ENCODE peak calls at places on chromosome 18, in eight cellular contexts. One of them, this sample, is unnamed.

GRCh38 chr18:3710712-3711269 is 260.8 kb downstream of the TGIF1 start:
- DNase-seq in IMR-90: no peak
- DNase-seq in GM23338: no peak
- DNase-seq in Right ventricle myocardium superior: peak
- DNase-seq in AG09309: no peak
- DNase-seq in EH: peak
- DNase-seq in NCI-H1092 treated with DMSO at 0.1 percent for 48 hours: peak
- DNase-seq in cardiac fibroblast: no peak
- DNase-seq in this sample: peak

GRCh38 chr18:74248189-74248975 is 43.4 kb downstream of the CYB5A start:
- DNase-seq in cardiac fibroblast: no peak
- DNase-seq in EH: no peak
- DNase-seq in GM23338: no peak
- DNase-seq in AG09309: no peak
- DNase-seq in Right ventricle myocardium superior: no peak
- DNase-seq in NCI-H1092 treated with DMSO at 0.1 percent for 48 hours: no peak
- DNase-seq in IMR-90: no peak
- DNase-seq in this sample: no peak

GRCh38 chr18:31042391-31043181 is at the start of gene DSC3:
- DNase-seq in NCI-H1092 treated with DMSO at 0.1 percent for 48 hours: no peak
- DNase-seq in EH: no peak
- DNase-seq in cardiac fibroblast: peak
- DNase-seq in AG09309: no peak
- DNase-seq in IMR-90: no peak
- DNase-seq in GM23338: peak
- DNase-seq in Right ventricle myocardium superior: peak
- DNase-seq in this sample: peak

GRCh38 chr18:22673182-22673862 is 255.6 kb upstream of the CTAGE1 start:
- DNase-seq in cardiac fibroblast: no peak
- DNase-seq in NCI-H1092 treated with DMSO at 0.1 percent for 48 hours: no peak
- DNase-seq in AG09309: no peak
- DNase-seq in Right ventricle myocardium superior: no peak
- DNase-seq in EH: no peak
- DNase-seq in GM23338: no peak
- DNase-seq in IMR-90: no peak
- DNase-seq in this sample: no peak

GRCh38 chr18:33821503-33821902 is 243.5 kb downstream of the ASXL3 start:
- DNase-seq in cardiac fibroblast: peak
- DNase-seq in NCI-H1092 treated with DMSO at 0.1 percent for 48 hours: no peak
- DNase-seq in IMR-90: peak
- DNase-seq in AG09309: no peak
- DNase-seq in EH: no peak
- DNase-seq in GM23338: no peak
- DNase-seq in Right ventricle myocardium superior: no peak
- DNase-seq in this sample: no peak

GRCh38 chr18:62586781-62587487 is 64.1 kb downstream of the ZCCHC2 start:
- DNase-seq in NCI-H1092 treated with DMSO at 0.1 percent for 48 hours: no peak
- DNase-seq in cardiac fibroblast: no peak
- DNase-seq in GM23338: no peak
- DNase-seq in IMR-90: no peak
- DNase-seq in EH: no peak
- DNase-seq in Right ventricle myocardium superior: no peak
- DNase-seq in AG09309: no peak
- DNase-seq in this sample: no peak

GRCh38 chr18:46095532-46095931 is 2.6 kb downstream of the ATP5F1A start:
- DNase-seq in Right ventricle myocardium superior: no peak
- DNase-seq in IMR-90: no peak
- DNase-seq in GM23338: no peak
- DNase-seq in NCI-H1092 treated with DMSO at 0.1 percent for 48 hours: no peak
- DNase-seq in EH: no peak
- DNase-seq in AG09309: no peak
- DNase-seq in cardiac fibroblast: no peak
- DNase-seq in this sample: no peak

GRCh38 chr18:76977108-76977621 is 154.8 kb downstream of the ZNF236 start:
- DNase-seq in EH: no peak
- DNase-seq in IMR-90: no peak
- DNase-seq in Right ventricle myocardium superior: no peak
- DNase-seq in NCI-H1092 treated with DMSO at 0.1 percent for 48 hours: peak
- DNase-seq in AG09309: no peak
- DNase-seq in cardiac fibroblast: no peak
- DNase-seq in GM23338: no peak
- DNase-seq in this sample: no peak

GRCh38 chr18:36325846-36326245 is 28.3 kb downstream of the FHOD3 start:
- DNase-seq in EH: no peak
- DNase-seq in IMR-90: no peak
- DNase-seq in AG09309: no peak
- DNase-seq in NCI-H1092 treated with DMSO at 0.1 percent for 48 hours: no peak
- DNase-seq in GM23338: no peak
- DNase-seq in cardiac fibroblast: no peak
- DNase-seq in Right ventricle myocardium superior: no peak
- DNase-seq in this sample: no peak

GRCh38 chr18:36328385-36328858 is 30.9 kb downstream of the FHOD3 start:
- DNase-seq in EH: peak
- DNase-seq in GM23338: no peak
- DNase-seq in IMR-90: no peak
- DNase-seq in cardiac fibroblast: no peak
- DNase-seq in Right ventricle myocardium superior: no peak
- DNase-seq in AG09309: no peak
- DNase-seq in NCI-H1092 treated with DMSO at 0.1 percent for 48 hours: no peak
- DNase-seq in this sample: no peak

GRCh38 chr18:39406941-39407340 is 1841.3 kb upstream of the CELF4 start:
- DNase-seq in Right ventricle myocardium superior: no peak
- DNase-seq in cardiac fibroblast: no peak
- DNase-seq in NCI-H1092 treated with DMSO at 0.1 percent for 48 hours: no peak
- DNase-seq in AG09309: no peak
- DNase-seq in IMR-90: no peak
- DNase-seq in GM23338: no peak
- DNase-seq in EH: no peak
- DNase-seq in this sample: no peak

GRCh38 chr18:76410033-76410432 is 85.0 kb downstream of the ZNF516 start:
- DNase-seq in GM23338: no peak
- DNase-seq in EH: no peak
- DNase-seq in Right ventricle myocardium superior: no peak
- DNase-seq in IMR-90: no peak
- DNase-seq in AG09309: no peak
- DNase-seq in cardiac fibroblast: no peak
- DNase-seq in NCI-H1092 treated with DMSO at 0.1 percent for 48 hours: no peak
- DNase-seq in this sample: no peak

GRCh38 chr18:59885579-59886163 is 14.1 kb upstream of the PMAIP1 start:
- DNase-seq in EH: peak
- DNase-seq in Right ventricle myocardium superior: no peak
- DNase-seq in IMR-90: peak
- DNase-seq in NCI-H1092 treated with DMSO at 0.1 percent for 48 hours: no peak
- DNase-seq in cardiac fibroblast: peak
- DNase-seq in AG09309: no peak
- DNase-seq in GM23338: no peak
- DNase-seq in this sample: no peak

GRCh38 chr18:57297306-57297705 is 55.1 kb upstream of the ST8SIA3 start:
- DNase-seq in Right ventricle myocardium superior: no peak
- DNase-seq in GM23338: no peak
- DNase-seq in AG09309: no peak
- DNase-seq in IMR-90: no peak
- DNase-seq in cardiac fibroblast: no peak
- DNase-seq in NCI-H1092 treated with DMSO at 0.1 percent for 48 hours: no peak
- DNase-seq in EH: no peak
- DNase-seq in this sample: no peak

GRCh38 chr18:55588001-55588875 is at the start of gene TCF4:
- DNase-seq in cardiac fibroblast: peak
- DNase-seq in Right ventricle myocardium superior: peak
- DNase-seq in AG09309: no peak
- DNase-seq in GM23338: peak
- DNase-seq in NCI-H1092 treated with DMSO at 0.1 percent for 48 hours: peak
- DNase-seq in IMR-90: peak
- DNase-seq in EH: peak
- DNase-seq in this sample: peak

GRCh38 chr18:35072616-35073015 is 31.4 kb downstream of the MAPRE2 start:
- DNase-seq in AG09309: no peak
- DNase-seq in EH: no peak
- DNase-seq in cardiac fibroblast: no peak
- DNase-seq in Right ventricle myocardium superior: no peak
- DNase-seq in NCI-H1092 treated with DMSO at 0.1 percent for 48 hours: no peak
- DNase-seq in IMR-90: no peak
- DNase-seq in GM23338: no peak
- DNase-seq in this sample: no peak

GRCh38 chr18:48031641-48032040 is 101.2 kb upstream of the SMAD2 start:
- DNase-seq in IMR-90: no peak
- DNase-seq in GM23338: no peak
- DNase-seq in cardiac fibroblast: no peak
- DNase-seq in AG09309: no peak
- DNase-seq in NCI-H1092 treated with DMSO at 0.1 percent for 48 hours: no peak
- DNase-seq in EH: no peak
- DNase-seq in Right ventricle myocardium superior: no peak
- DNase-seq in this sample: no peak

GRCh38 chr18:30004977-30005376 is 1037.6 kb downstream of the DSC3 start:
- DNase-seq in GM23338: no peak
- DNase-seq in Right ventricle myocardium superior: no peak
- DNase-seq in EH: no peak
- DNase-seq in IMR-90: no peak
- DNase-seq in NCI-H1092 treated with DMSO at 0.1 percent for 48 hours: no peak
- DNase-seq in cardiac fibroblast: no peak
- DNase-seq in AG09309: no peak
- DNase-seq in this sample: no peak

GRCh38 chr18:57539702-57540101 is 46.8 kb downstream of the FECH start:
- DNase-seq in NCI-H1092 treated with DMSO at 0.1 percent for 48 hours: no peak
- DNase-seq in Right ventricle myocardium superior: no peak
- DNase-seq in IMR-90: no peak
- DNase-seq in cardiac fibroblast: no peak
- DNase-seq in EH: no peak
- DNase-seq in AG09309: no peak
- DNase-seq in GM23338: no peak
- DNase-seq in this sample: no peak

GRCh38 chr18:28041366-28041765 is 135.6 kb downstream of the CDH2 start:
- DNase-seq in Right ventricle myocardium superior: no peak
- DNase-seq in AG09309: peak
- DNase-seq in cardiac fibroblast: peak
- DNase-seq in GM23338: no peak
- DNase-seq in NCI-H1092 treated with DMSO at 0.1 percent for 48 hours: no peak
- DNase-seq in EH: peak
- DNase-seq in IMR-90: peak
- DNase-seq in this sample: no peak

GRCh38 chr18:59691996-59692395 is 5.2 kb downstream of the CCBE1 start:
- DNase-seq in EH: no peak
- DNase-seq in Right ventricle myocardium superior: no peak
- DNase-seq in NCI-H1092 treated with DMSO at 0.1 percent for 48 hours: no peak
- DNase-seq in AG09309: no peak
- DNase-seq in GM23338: no peak
- DNase-seq in cardiac fibroblast: peak
- DNase-seq in IMR-90: peak
- DNase-seq in this sample: no peak

GRCh38 chr18:47719096-47719780 is 211.2 kb downstream of the SMAD2 start:
- DNase-seq in EH: no peak
- DNase-seq in Right ventricle myocardium superior: no peak
- DNase-seq in GM23338: peak
- DNase-seq in NCI-H1092 treated with DMSO at 0.1 percent for 48 hours: no peak
- DNase-seq in cardiac fibroblast: no peak
- DNase-seq in AG09309: no peak
- DNase-seq in IMR-90: no peak
- DNase-seq in this sample: no peak

GRCh38 chr18:28459587-28459986 is 282.7 kb upstream of the CDH2 start:
- DNase-seq in cardiac fibroblast: peak
- DNase-seq in EH: no peak
- DNase-seq in GM23338: no peak
- DNase-seq in AG09309: no peak
- DNase-seq in Right ventricle myocardium superior: no peak
- DNase-seq in NCI-H1092 treated with DMSO at 0.1 percent for 48 hours: no peak
- DNase-seq in IMR-90: no peak
- DNase-seq in this sample: no peak

GRCh38 chr18:3211236-3211992 is 8.4 kb downstream of the MYOM1 start:
- DNase-seq in cardiac fibroblast: peak
- DNase-seq in IMR-90: peak
- DNase-seq in AG09309: no peak
- DNase-seq in EH: peak
- DNase-seq in Right ventricle myocardium superior: no peak
- DNase-seq in GM23338: no peak
- DNase-seq in NCI-H1092 treated with DMSO at 0.1 percent for 48 hours: no peak
- DNase-seq in this sample: no peak

GRCh38 chr18:31723998-31724711 is 36.5 kb downstream of the SLC25A52 start:
- DNase-seq in GM23338: no peak
- DNase-seq in IMR-90: no peak
- DNase-seq in EH: no peak
- DNase-seq in cardiac fibroblast: peak
- DNase-seq in NCI-H1092 treated with DMSO at 0.1 percent for 48 hours: no peak
- DNase-seq in AG09309: no peak
- DNase-seq in Right ventricle myocardium superior: peak
- DNase-seq in this sample: peak

GRCh38 chr18:44178476-44178875 is 502.2 kb upstream of the SETBP1 start:
- DNase-seq in cardiac fibroblast: no peak
- DNase-seq in EH: peak
- DNase-seq in IMR-90: no peak
- DNase-seq in GM23338: no peak
- DNase-seq in Right ventricle myocardium superior: peak
- DNase-seq in AG09309: no peak
- DNase-seq in NCI-H1092 treated with DMSO at 0.1 percent for 48 hours: no peak
- DNase-seq in this sample: peak

GRCh38 chr18:78528437-78529228 is 451.0 kb upstream of the SALL3 start:
- DNase-seq in IMR-90: no peak
- DNase-seq in Right ventricle myocardium superior: no peak
- DNase-seq in EH: no peak
- DNase-seq in NCI-H1092 treated with DMSO at 0.1 percent for 48 hours: peak
- DNase-seq in cardiac fibroblast: no peak
- DNase-seq in AG09309: no peak
- DNase-seq in GM23338: no peak
- DNase-seq in this sample: peak

GRCh38 chr18:5305835-5306234 is 10.3 kb upstream of the ZBTB14 start:
- DNase-seq in GM23338: no peak
- DNase-seq in IMR-90: no peak
- DNase-seq in EH: no peak
- DNase-seq in cardiac fibroblast: no peak
- DNase-seq in AG09309: no peak
- DNase-seq in NCI-H1092 treated with DMSO at 0.1 percent for 48 hours: no peak
- DNase-seq in Right ventricle myocardium superior: no peak
- DNase-seq in this sample: no peak

GRCh38 chr18:8990276-8991031 is 112.0 kb upstream of the NDUFV2 start:
- DNase-seq in EH: peak
- DNase-seq in AG09309: no peak
- DNase-seq in cardiac fibroblast: no peak
- DNase-seq in NCI-H1092 treated with DMSO at 0.1 percent for 48 hours: no peak
- DNase-seq in GM23338: no peak
- DNase-seq in Right ventricle myocardium superior: peak
- DNase-seq in IMR-90: no peak
- DNase-seq in this sample: peak

GRCh38 chr18:78431606-78432005 is 548.0 kb upstream of the SALL3 start:
- DNase-seq in Right ventricle myocardium superior: no peak
- DNase-seq in cardiac fibroblast: no peak
- DNase-seq in AG09309: no peak
- DNase-seq in NCI-H1092 treated with DMSO at 0.1 percent for 48 hours: no peak
- DNase-seq in GM23338: no peak
- DNase-seq in EH: no peak
- DNase-seq in IMR-90: no peak
- DNase-seq in this sample: no peak

GRCh38 chr18:23306842-23307241 is 146.2 kb upstream of the RIOK3 start:
- DNase-seq in EH: no peak
- DNase-seq in GM23338: no peak
- DNase-seq in Right ventricle myocardium superior: no peak
- DNase-seq in AG09309: no peak
- DNase-seq in NCI-H1092 treated with DMSO at 0.1 percent for 48 hours: no peak
- DNase-seq in IMR-90: no peak
- DNase-seq in cardiac fibroblast: no peak
- DNase-seq in this sample: no peak

GRCh38 chr18:39667905-39668304 is 2102.3 kb upstream of the CELF4 start:
- DNase-seq in cardiac fibroblast: peak
- DNase-seq in AG09309: no peak
- DNase-seq in GM23338: no peak
- DNase-seq in NCI-H1092 treated with DMSO at 0.1 percent for 48 hours: no peak
- DNase-seq in EH: peak
- DNase-seq in Right ventricle myocardium superior: no peak
- DNase-seq in IMR-90: peak
- DNase-seq in this sample: no peak

GRCh38 chr18:10045296-10045891 is 131.6 kb downstream of the VAPA start:
- DNase-seq in GM23338: no peak
- DNase-seq in NCI-H1092 treated with DMSO at 0.1 percent for 48 hours: no peak
- DNase-seq in Right ventricle myocardium superior: no peak
- DNase-seq in cardiac fibroblast: no peak
- DNase-seq in EH: no peak
- DNase-seq in IMR-90: no peak
- DNase-seq in AG09309: no peak
- DNase-seq in this sample: no peak

GRCh38 chr18:32271649-32272324 is 81.9 kb downstream of the MEP1B start:
- DNase-seq in EH: peak
- DNase-seq in AG09309: peak
- DNase-seq in NCI-H1092 treated with DMSO at 0.1 percent for 48 hours: peak
- DNase-seq in Right ventricle myocardium superior: no peak
- DNase-seq in IMR-90: peak
- DNase-seq in cardiac fibroblast: peak
- DNase-seq in GM23338: peak
- DNase-seq in this sample: no peak

This sample was measured in left cardiac atrium.